ENCODE peak calls at places on chromosomes 2 and 18, in ten cellular contexts. U, O, Q, R, I, V, A, B, L and E are unnamed samples.

GRCh38 chr2:229815858-229816257 is 101.5 kb upstream of the DNER start:
- DNase-seq in U (peak), O (peak), Q (no peak), R (peak), I (peak), V (no peak), A (no peak), B (peak), L (no peak), E (no peak)

GRCh38 chr2:145760781-145761649 is 1241.1 kb upstream of the ZEB2 start:
- DNase-seq in U (peak), O (peak), Q (peak), R (peak), I (peak), V (no peak), A (no peak), B (peak), L (no peak), E (peak)

GRCh38 chr2:134365356-134365755 is 111.5 kb downstream of the MGAT5 start:
- DNase-seq in U (peak), O (peak), Q (no peak), R (no peak), I (no peak), V (no peak), A (no peak), B (no peak), L (no peak), E (no peak)

GRCh38 chr2:148756292-148756975 is 111.9 kb downstream of the EPC2 start:
- DNase-seq in U (peak), O (peak), Q (no peak), R (no peak), I (peak), V (peak), A (no peak), B (no peak), L (no peak), E (no peak)

GRCh38 chr2:27078267-27079194 is at the start of gene EMILIN1:
- DNase-seq in U (peak), O (peak), Q (no peak), R (no peak), I (peak), V (no peak), A (peak), B (peak), L (no peak), E (peak)

GRCh38 chr2:47767880-47768609 is 14.9 kb upstream of the MSH6 start:
- DNase-seq in U (peak), O (peak), Q (no peak), R (no peak), I (peak), V (no peak), A (peak), B (peak), L (peak), E (peak)

GRCh38 chr2:137826373-137827372 is 137.6 kb upstream of the HNMT start:
- DNase-seq in U (no peak), O (no peak), Q (no peak), R (no peak), I (no peak), V (no peak), A (no peak), B (no peak), L (no peak), E (no peak)

GRCh38 chr2:111037136-111037535 is 83.6 kb upstream of the BCL2L11 start:
- DNase-seq in U (no peak), O (no peak), Q (no peak), R (no peak), I (no peak), V (no peak), A (no peak), B (peak), L (no peak), E (no peak)

GRCh38 chr2:8786463-8786862 is 51.0 kb downstream of the KIDINS220 start:
- DNase-seq in U (no peak), O (no peak), Q (no peak), R (no peak), I (no peak), V (no peak), A (no peak), B (no peak), L (no peak), E (no peak)

GRCh38 chr2:6978991-6979390 is 61.8 kb downstream of the RNF144A start:
- DNase-seq in U (no peak), O (no peak), Q (no peak), R (no peak), I (no peak), V (no peak), A (no peak), B (no peak), L (no peak), E (no peak)

GRCh38 chr18:79599503-79599931 is 80.1 kb upstream of the CTDP1 start:
- DNase-seq in U (peak), O (peak), Q (no peak), R (no peak), I (peak), V (peak), A (no peak), B (peak), L (no peak), E (peak)

GRCh38 chr18:77063256-77063655 is 69.3 kb downstream of the MBP start:
- DNase-seq in U (peak), O (peak), Q (no peak), R (no peak), I (peak), V (no peak), A (no peak), B (peak), L (no peak), E (no peak)

GRCh38 chr2:156325671-156326385 is 6.7 kb downstream of the NR4A2 start:
- DNase-seq in U (no peak), O (no peak), Q (no peak), R (no peak), I (no peak), V (no peak), A (no peak), B (no peak), L (no peak), E (no peak)

GRCh38 chr2:175228179-175228578 is 46.7 kb upstream of the ATP5MC3 start:
- DNase-seq in U (no peak), O (no peak), Q (no peak), R (no peak), I (no peak), V (no peak), A (no peak), B (no peak), L (no peak), E (no peak)

GRCh38 chr2:234950435-234950729 is 1.4 kb upstream of the SH3BP4 start:
- DNase-seq in U (no peak), O (no peak), Q (no peak), R (no peak), I (no peak), V (no peak), A (no peak), B (no peak), L (no peak), E (no peak)

GRCh38 chr2:129908721-129909373 is 70.6 kb upstream of the RAB6C start:
- DNase-seq in U (no peak), O (no peak), Q (no peak), R (no peak), I (no peak), V (no peak), A (no peak), B (no peak), L (no peak), E (no peak)

GRCh38 chr2:85390941-85391669 is 19.1 kb downstream of the CAPG start:
- DNase-seq in U (peak), O (peak), Q (no peak), R (no peak), I (no peak), V (no peak), A (no peak), B (peak), L (peak), E (no peak)

GRCh38 chr2:151824886-151825285 is 3.3 kb downstream of the ARL5A start:
- DNase-seq in U (peak), O (no peak), Q (no peak), R (no peak), I (no peak), V (no peak), A (no peak), B (no peak), L (no peak), E (no peak)

GRCh38 chr2:15914981-15915380 is 25.4 kb upstream of the MYCN start:
- DNase-seq in U (no peak), O (no peak), Q (no peak), R (no peak), I (no peak), V (no peak), A (no peak), B (no peak), L (no peak), E (no peak)

GRCh38 chr2:149743842-149744468 is 156.4 kb upstream of the MMADHC start:
- DNase-seq in U (peak), O (peak), Q (no peak), R (no peak), I (peak), V (peak), A (no peak), B (peak), L (no peak), E (peak)

GRCh38 chr2:68766378-68766845 is 31.8 kb downstream of the ARHGAP25 start:
- DNase-seq in U (peak), O (no peak), Q (no peak), R (no peak), I (peak), V (no peak), A (no peak), B (peak), L (no peak), E (peak)

GRCh38 chr2:240759454-240759853 is 60.6 kb downstream of the KIF1A start:
- DNase-seq in U (peak), O (peak), Q (no peak), R (no peak), I (no peak), V (no peak), A (no peak), B (peak), L (no peak), E (peak)

GRCh38 chr2:38039111-38039510 is 36.8 kb downstream of the CYP1B1 start:
- DNase-seq in U (peak), O (peak), Q (no peak), R (no peak), I (no peak), V (no peak), A (no peak), B (peak), L (no peak), E (no peak)

GRCh38 chr2:169849710-169850109 is 22.5 kb downstream of the UBR3 start:
- DNase-seq in U (no peak), O (no peak), Q (no peak), R (no peak), I (no peak), V (no peak), A (no peak), B (no peak), L (no peak), E (no peak)